ENCODE peak calls at places on chromosomes 7 and 10, in four cellular contexts. C, P, Z and M are unnamed samples.

GRCh38 chr10:21509391-21510217 is 15.9 kb downstream of the SKIDA1 start:
- DNase-seq in C (peak; percentile 14), P (no peak), Z (no peak), M (no peak)

GRCh38 chr7:135800560-135800959 is 51.9 kb upstream of the FAM180A start:
- DNase-seq in C (no peak), P (no peak), Z (no peak), M (no peak)

GRCh38 chr7:76423666-76424412 is 911 bp upstream of the ZP3 start:
- DNase-seq in C (peak; percentile 34), P (no peak), Z (no peak), M (no peak)

GRCh38 chr7:34486371-34486770 is 171.6 kb upstream of the NPSR1 start:
- DNase-seq in C (no peak), P (peak; percentile 92), Z (no peak), M (no peak)

GRCh38 chr7:16447867-16448266 is 17.7 kb downstream of the SOSTDC1 start:
- DNase-seq in C (no peak), P (no peak), Z (no peak), M (no peak)

GRCh38 chr7:23183279-23184012 is 1.6 kb downstream of the NUP42 start:
- DNase-seq in C (no peak), P (no peak), Z (no peak), M (no peak)

GRCh38 chr10:85611746-85612377 is 754.7 kb downstream of the GRID1 start:
- DNase-seq in C (no peak), P (no peak), Z (no peak), M (no peak)

GRCh38 chr7:40544932-40545331 is 410.1 kb downstream of the SUGCT start:
- DNase-seq in C (peak; percentile 82), P (no peak), Z (no peak), M (no peak)

GRCh38 chr10:93879273-93879672 is 14.5 kb upstream of the SLC35G1 start:
- DNase-seq in C (no peak), P (no peak), Z (no peak), M (no peak)

GRCh38 chr10:132415956-132416355 is 19.0 kb downstream of the PWWP2B start:
- DNase-seq in C (no peak), P (no peak), Z (no peak), M (no peak)

GRCh38 chr10:26491276-26491675 is 53.1 kb downstream of the APBB1IP start:
- DNase-seq in C (no peak), P (no peak), Z (no peak), M (no peak)

GRCh38 chr7:114949227-114949626 is 27.3 kb downstream of the MDFIC start:
- DNase-seq in C (peak; percentile 73), P (no peak), Z (no peak), M (no peak)

GRCh38 chr7:131098527-131098926 is 229.1 kb upstream of the MKLN1 start:
- DNase-seq in C (no peak), P (no peak), Z (no peak), M (no peak)

GRCh38 chr7:91517408-91517807 is 253.2 kb downstream of the FZD1 start:
- DNase-seq in C (peak; percentile 69), P (peak; percentile 69), Z (no peak), M (peak; percentile 65)

GRCh38 chr7:133021196-133021595 is 60.7 kb downstream of the CHCHD3 start:
- DNase-seq in C (no peak), P (no peak), Z (no peak), M (no peak)

GRCh38 chr7:20033621-20034200 is 183.5 kb downstream of the MACC1 start:
- DNase-seq in C (peak; percentile 87), P (no peak), Z (no peak), M (no peak)

GRCh38 chr7:30141405-30142045 is 6.7 kb downstream of the MTURN start:
- DNase-seq in C (no peak), P (no peak), Z (no peak), M (no peak)

GRCh38 chr10:130804778-130805634 is 506.5 kb downstream of the TCERG1L start:
- DNase-seq in C (no peak), P (no peak), Z (no peak), M (no peak)

GRCh38 chr7:28028471-28028870 is 152.1 kb downstream of the JAZF1 start:
- DNase-seq in C (no peak), P (no peak), Z (no peak), M (no peak)